ENCODE peak calls at places on chromosomes 12 and 14, in five cellular contexts. One of them, this sample, is unnamed.

GRCh38 chr12:26245175-26245942 is 50.0 kb downstream of the SSPN start:
- DNase-seq in Calu3: no peak
- DNase-seq in upper lobe of right lung: no peak
- DNase-seq in immature natural killer cell: no peak
- DNase-seq in activated T-cell treated with anti-CD3 and anti-CD28 coated beads for 48 hours: no peak
- DNase-seq in this sample: no peak

GRCh38 chr14:60656755-60657608 is 7.7 kb upstream of the SIX1 start:
- DNase-seq in Calu3: peak
- DNase-seq in upper lobe of right lung: peak
- DNase-seq in immature natural killer cell: peak
- DNase-seq in activated T-cell treated with anti-CD3 and anti-CD28 coated beads for 48 hours: no peak
- DNase-seq in this sample: peak

GRCh38 chr14:76131071-76131985 is 20.4 kb upstream of the GPATCH2L start:
- DNase-seq in Calu3: no peak
- DNase-seq in upper lobe of right lung: no peak
- DNase-seq in immature natural killer cell: no peak
- DNase-seq in activated T-cell treated with anti-CD3 and anti-CD28 coated beads for 48 hours: no peak
- DNase-seq in this sample: no peak

GRCh38 chr14:104096318-104096717 is 10.8 kb downstream of the ASPG start:
- DNase-seq in Calu3: no peak
- DNase-seq in upper lobe of right lung: peak
- DNase-seq in immature natural killer cell: no peak
- DNase-seq in activated T-cell treated with anti-CD3 and anti-CD28 coated beads for 48 hours: no peak
- DNase-seq in this sample: no peak

GRCh38 chr12:128367961-128368360 is 101.0 kb downstream of the TMEM132C start:
- DNase-seq in Calu3: no peak
- DNase-seq in upper lobe of right lung: no peak
- DNase-seq in immature natural killer cell: no peak
- DNase-seq in activated T-cell treated with anti-CD3 and anti-CD28 coated beads for 48 hours: no peak
- DNase-seq in this sample: no peak

GRCh38 chr12:29563636-29564035 is 66.2 kb upstream of the OVCH1 start:
- DNase-seq in Calu3: no peak
- DNase-seq in upper lobe of right lung: no peak
- DNase-seq in immature natural killer cell: no peak
- DNase-seq in activated T-cell treated with anti-CD3 and anti-CD28 coated beads for 48 hours: no peak
- DNase-seq in this sample: no peak

GRCh38 chr14:68589447-68590232 is 203.2 kb downstream of the ZFP36L1 start:
- DNase-seq in Calu3: no peak
- DNase-seq in upper lobe of right lung: no peak
- DNase-seq in immature natural killer cell: no peak
- DNase-seq in activated T-cell treated with anti-CD3 and anti-CD28 coated beads for 48 hours: no peak
- DNase-seq in this sample: peak

GRCh38 chr12:13348464-13348863 is 151.9 kb downstream of the EMP1 start:
- DNase-seq in Calu3: no peak
- DNase-seq in upper lobe of right lung: no peak
- DNase-seq in immature natural killer cell: no peak
- DNase-seq in activated T-cell treated with anti-CD3 and anti-CD28 coated beads for 48 hours: no peak
- DNase-seq in this sample: no peak

GRCh38 chr12:26817183-26817591 is 15.8 kb downstream of the ITPR2 start:
- DNase-seq in Calu3: no peak
- DNase-seq in upper lobe of right lung: no peak
- DNase-seq in immature natural killer cell: no peak
- DNase-seq in activated T-cell treated with anti-CD3 and anti-CD28 coated beads for 48 hours: no peak
- DNase-seq in this sample: no peak

GRCh38 chr12:117646595-117646994 is 285.2 kb upstream of the NOS1 start:
- DNase-seq in Calu3: no peak
- DNase-seq in upper lobe of right lung: no peak
- DNase-seq in immature natural killer cell: no peak
- DNase-seq in activated T-cell treated with anti-CD3 and anti-CD28 coated beads for 48 hours: no peak
- DNase-seq in this sample: no peak

GRCh38 chr12:24929953-24930352 is 18.9 kb downstream of the BCAT1 start:
- DNase-seq in Calu3: no peak
- DNase-seq in upper lobe of right lung: no peak
- DNase-seq in immature natural killer cell: no peak
- DNase-seq in activated T-cell treated with anti-CD3 and anti-CD28 coated beads for 48 hours: no peak
- DNase-seq in this sample: no peak

GRCh38 chr14:72129283-72129682 is 197.1 kb downstream of the RGS6 start:
- DNase-seq in Calu3: no peak
- DNase-seq in upper lobe of right lung: no peak
- DNase-seq in immature natural killer cell: no peak
- DNase-seq in activated T-cell treated with anti-CD3 and anti-CD28 coated beads for 48 hours: no peak
- DNase-seq in this sample: no peak

GRCh38 chr12:47193066-47193465 is 113.3 kb upstream of the AMIGO2 start:
- DNase-seq in Calu3: no peak
- DNase-seq in upper lobe of right lung: no peak
- DNase-seq in immature natural killer cell: peak
- DNase-seq in activated T-cell treated with anti-CD3 and anti-CD28 coated beads for 48 hours: no peak
- DNase-seq in this sample: no peak

GRCh38 chr14:52014601-52015267 is 25.4 kb downstream of the RTRAF start:
- DNase-seq in Calu3: no peak
- DNase-seq in upper lobe of right lung: no peak
- DNase-seq in immature natural killer cell: no peak
- DNase-seq in activated T-cell treated with anti-CD3 and anti-CD28 coated beads for 48 hours: no peak
- DNase-seq in this sample: no peak

GRCh38 chr12:120072472-120072871 is 44.1 kb downstream of the RAB35 start:
- DNase-seq in Calu3: no peak
- DNase-seq in upper lobe of right lung: no peak
- DNase-seq in immature natural killer cell: no peak
- DNase-seq in activated T-cell treated with anti-CD3 and anti-CD28 coated beads for 48 hours: no peak
- DNase-seq in this sample: no peak

GRCh38 chr12:13144266-13144828 is 40.9 kb upstream of the GSG1 start:
- DNase-seq in Calu3: no peak
- DNase-seq in upper lobe of right lung: no peak
- DNase-seq in immature natural killer cell: no peak
- DNase-seq in activated T-cell treated with anti-CD3 and anti-CD28 coated beads for 48 hours: no peak
- DNase-seq in this sample: no peak

GRCh38 chr14:74961238-74961911 is 6.0 kb upstream of the PGF start:
- DNase-seq in Calu3: no peak
- DNase-seq in upper lobe of right lung: no peak
- DNase-seq in immature natural killer cell: no peak
- DNase-seq in activated T-cell treated with anti-CD3 and anti-CD28 coated beads for 48 hours: no peak
- DNase-seq in this sample: no peak

GRCh38 chr12:89333564-89334252 is 18.6 kb downstream of the DUSP6 start:
- DNase-seq in Calu3: no peak
- DNase-seq in upper lobe of right lung: no peak
- DNase-seq in immature natural killer cell: peak
- DNase-seq in activated T-cell treated with anti-CD3 and anti-CD28 coated beads for 48 hours: no peak
- DNase-seq in this sample: peak

GRCh38 chr12:113334786-113335539 is at the start of gene SLC8B1:
- DNase-seq in Calu3: peak
- DNase-seq in upper lobe of right lung: peak
- DNase-seq in immature natural killer cell: peak
- DNase-seq in activated T-cell treated with anti-CD3 and anti-CD28 coated beads for 48 hours: peak
- DNase-seq in this sample: peak

GRCh38 chr12:80517655-80518054 is 73.6 kb downstream of the PTPRQ start:
- DNase-seq in Calu3: no peak
- DNase-seq in upper lobe of right lung: no peak
- DNase-seq in immature natural killer cell: no peak
- DNase-seq in activated T-cell treated with anti-CD3 and anti-CD28 coated beads for 48 hours: no peak
- DNase-seq in this sample: no peak

GRCh38 chr12:85733441-85733840 is 102.8 kb downstream of the RASSF9 start:
- DNase-seq in Calu3: no peak
- DNase-seq in upper lobe of right lung: no peak
- DNase-seq in immature natural killer cell: no peak
- DNase-seq in activated T-cell treated with anti-CD3 and anti-CD28 coated beads for 48 hours: no peak
- DNase-seq in this sample: no peak

GRCh38 chr14:75989134-75989533 is 3.6 kb downstream of the IFT43 start:
- DNase-seq in Calu3: no peak
- DNase-seq in upper lobe of right lung: no peak
- DNase-seq in immature natural killer cell: no peak
- DNase-seq in activated T-cell treated with anti-CD3 and anti-CD28 coated beads for 48 hours: no peak
- DNase-seq in this sample: peak

GRCh38 chr12:58148405-58148804 is 207.0 kb downstream of the ATP23 start:
- DNase-seq in Calu3: peak
- DNase-seq in upper lobe of right lung: no peak
- DNase-seq in immature natural killer cell: no peak
- DNase-seq in activated T-cell treated with anti-CD3 and anti-CD28 coated beads for 48 hours: no peak
- DNase-seq in this sample: no peak

GRCh38 chr12:108729612-108730336 is 1.5 kb downstream of the CORO1C start:
- DNase-seq in Calu3: no peak
- DNase-seq in upper lobe of right lung: no peak
- DNase-seq in immature natural killer cell: no peak
- DNase-seq in activated T-cell treated with anti-CD3 and anti-CD28 coated beads for 48 hours: no peak
- DNase-seq in this sample: no peak

GRCh38 chr12:118840399-118840798 is 140.9 kb upstream of the SRRM4 start:
- DNase-seq in Calu3: no peak
- DNase-seq in upper lobe of right lung: no peak
- DNase-seq in immature natural killer cell: no peak
- DNase-seq in activated T-cell treated with anti-CD3 and anti-CD28 coated beads for 48 hours: no peak
- DNase-seq in this sample: no peak

GRCh38 chr14:31261859-31262739 is 54.5 kb upstream of the HECTD1 start:
- DNase-seq in Calu3: peak
- DNase-seq in upper lobe of right lung: no peak
- DNase-seq in immature natural killer cell: no peak
- DNase-seq in activated T-cell treated with anti-CD3 and anti-CD28 coated beads for 48 hours: no peak
- DNase-seq in this sample: no peak

GRCh38 chr12:57766464-57767311 is at the start of gene CYP27B1:
- DNase-seq in Calu3: peak
- DNase-seq in upper lobe of right lung: peak
- DNase-seq in immature natural killer cell: peak
- DNase-seq in activated T-cell treated with anti-CD3 and anti-CD28 coated beads for 48 hours: no peak
- DNase-seq in this sample: no peak

GRCh38 chr12:69655616-69656336 is 43.3 kb downstream of the BEST3 start:
- DNase-seq in Calu3: no peak
- DNase-seq in upper lobe of right lung: no peak
- DNase-seq in immature natural killer cell: no peak
- DNase-seq in activated T-cell treated with anti-CD3 and anti-CD28 coated beads for 48 hours: no peak
- DNase-seq in this sample: no peak

GRCh38 chr14:52848626-52849025 is 57.2 kb upstream of the GNPNAT1 start:
- DNase-seq in Calu3: no peak
- DNase-seq in upper lobe of right lung: no peak
- DNase-seq in immature natural killer cell: no peak
- DNase-seq in activated T-cell treated with anti-CD3 and anti-CD28 coated beads for 48 hours: no peak
- DNase-seq in this sample: no peak

GRCh38 chr12:67456281-67456918 is 187.2 kb downstream of the CAND1 start:
- DNase-seq in Calu3: no peak
- DNase-seq in upper lobe of right lung: no peak
- DNase-seq in immature natural killer cell: no peak
- DNase-seq in activated T-cell treated with anti-CD3 and anti-CD28 coated beads for 48 hours: no peak
- DNase-seq in this sample: no peak

This sample was measured in transverse colon.